ENCODE peak calls at places on chromosomes 7 and 10, in four cellular contexts. M, Y, W and U are unnamed samples.

GRCh38 chr10:12186324-12186723 is 9.4 kb downstream of the NUDT5 start:
- ATAC-seq in M (no peak), W (no peak), Y (no peak), U (peak)

GRCh38 chr7:24721378-24722030 is 35.8 kb downstream of the GSDME start:
- ATAC-seq in M (no peak), Y (no peak), W (no peak), U (no peak)

GRCh38 chr7:102153586-102153948 is 133.1 kb upstream of the SH2B2 start:
- ATAC-seq in Y (no peak), W (no peak), M (no peak), U (no peak)

GRCh38 chr7:2120251-2120660 is 112.5 kb downstream of the MAD1L1 start:
- ATAC-seq in W (peak), Y (peak), M (no peak), U (peak)

GRCh38 chr7:151537818-151538561 is 18.3 kb upstream of the RHEB start:
- ATAC-seq in M (peak), W (peak), Y (no peak), U (peak)

GRCh38 chr10:91603931-91604331 is 28.9 kb downstream of the PPP1R3C start:
- ATAC-seq in M (no peak), Y (no peak), W (no peak), U (no peak)

GRCh38 chr10:113736576-113736975 is 14.9 kb upstream of the PLEKHS1 start:
- ATAC-seq in Y (no peak), M (peak), W (no peak), U (no peak)

GRCh38 chr7:5620459-5620881 is 161.0 kb downstream of the RNF216 start:
- ATAC-seq in M (no peak), Y (no peak), W (no peak), U (no peak)

GRCh38 chr10:51397695-51398094 is 301.7 kb downstream of the CSTF2T start:
- ATAC-seq in M (peak), W (no peak), Y (no peak), U (no peak)

GRCh38 chr7:36011588-36011965 is 141.5 kb upstream of the EEPD1 start:
- ATAC-seq in M (no peak), Y (no peak), W (no peak), U (no peak)

GRCh38 chr10:88960854-88961253 is 8.3 kb upstream of the ACTA2 start:
- ATAC-seq in M (peak), W (no peak), Y (no peak), U (peak)

GRCh38 chr10:50332108-50332846 is 81.0 kb upstream of the ASAH2 start:
- ATAC-seq in M (no peak), W (no peak), Y (no peak), U (no peak)

GRCh38 chr7:159195926-159196325 is 51.3 kb upstream of the VIPR2 start:
- ATAC-seq in M (no peak), Y (peak), W (no peak), U (peak)

GRCh38 chr10:86017841-86018734 is 348.5 kb downstream of the GRID1 start:
- ATAC-seq in Y (no peak), M (no peak), W (no peak), U (no peak)

GRCh38 chr10:78456649-78457400 is 423.2 kb downstream of the RPS24 start:
- ATAC-seq in W (no peak), M (no peak), Y (no peak), U (no peak)

GRCh38 chr10:1632141-1632540 is 105.2 kb downstream of the ADARB2 start:
- ATAC-seq in W (no peak), Y (no peak), M (no peak), U (no peak)

GRCh38 chr7:38880035-38880434 is 29.0 kb downstream of the VPS41 start:
- ATAC-seq in W (no peak), M (no peak), Y (no peak), U (no peak)

GRCh38 chr7:80150621-80151273 is 16.1 kb downstream of the GNAI1 start:
- ATAC-seq in Y (no peak), M (no peak), W (peak), U (no peak)